ENCODE peak calls at places on chromosome 11, in four cellular contexts. Q is mesendoderm, H is ascending aorta, R is progenitor cell of endocrine pancreas. M is an unnamed sample.

GRCh38 chr11:18749681-18750319 is 23.8 kb upstream of the IGSF22 start:
- DNase-seq in Q (peak; percentile 75), H (no peak), R (no peak), M (peak; percentile 60)

GRCh38 chr11:66190776-66191175 is 77.7 kb upstream of the RAB1B start:
- DNase-seq in Q (no peak), H (no peak), R (no peak), M (no peak)

GRCh38 chr11:662689-663274 is 25.7 kb downstream of the DRD4 start:
- DNase-seq in Q (peak; percentile 54), H (no peak), R (peak; percentile 34), M (peak; percentile 96)

GRCh38 chr11:125433454-125434121 is 62.5 kb downstream of the FEZ1 start:
- DNase-seq in Q (peak; percentile 88), H (no peak), R (no peak), M (peak; percentile 82)

GRCh38 chr11:44818110-44818509 is 91.3 kb downstream of the TSPAN18 start:
- DNase-seq in Q (no peak), H (no peak), R (no peak), M (no peak)

GRCh38 chr11:27473017-27473406 is 422 bp upstream of the LGR4 start:
- DNase-seq in Q (no peak), H (no peak), R (no peak), M (no peak)

GRCh38 chr11:46541593-46542371 is 52.0 kb downstream of the AMBRA1 start:
- DNase-seq in Q (no peak), H (no peak), R (no peak), M (no peak)

GRCh38 chr11:128388182-128388815 is 199.1 kb downstream of the ETS1 start:
- DNase-seq in Q (no peak), H (no peak), R (no peak), M (no peak)

GRCh38 chr11:68651208-68651984 is 32.9 kb upstream of the GAL start:
- DNase-seq in Q (peak; percentile 83), H (no peak), R (no peak), M (peak; percentile 68)

GRCh38 chr11:44338721-44339529 is 29.0 kb upstream of the ALX4 start:
- DNase-seq in Q (peak; percentile 48), H (no peak), R (no peak), M (peak; percentile 56)

GRCh38 chr11:113184498-113184897 is 129.9 kb upstream of the TTC12 start:
- DNase-seq in Q (peak; percentile 81), H (no peak), R (no peak), M (no peak)

GRCh38 chr11:14620027-14620511 is 23.5 kb upstream of the PDE3B start:
- DNase-seq in Q (no peak), H (no peak), R (no peak), M (no peak)

GRCh38 chr11:134380229-134380628 is 31.8 kb downstream of the B3GAT1 start:
- DNase-seq in Q (no peak), H (no peak), R (no peak), M (no peak)

GRCh38 chr11:116885951-116886629 is 48.7 kb upstream of the APOA1 start:
- DNase-seq in Q (no peak), H (no peak), R (no peak), M (no peak)

GRCh38 chr11:72347691-72348090 is 86.6 kb downstream of the CLPB start:
- DNase-seq in Q (no peak), H (no peak), R (no peak), M (no peak)

GRCh38 chr11:2675540-2675939 is 24.3 kb downstream of the KCNQ1OT1 start:
- DNase-seq in Q (no peak), H (no peak), R (no peak), M (no peak)

GRCh38 chr11:129947474-129947873 is 52.1 kb upstream of the NFRKB start:
- DNase-seq in Q (peak; percentile 42), H (no peak), R (no peak), M (peak; percentile 72)

GRCh38 chr11:124799384-124800225 is 601 bp downstream of the MSANTD2 start:
- DNase-seq in Q (peak; percentile 63), H (no peak), R (peak; percentile 34), M (peak; percentile 82)

GRCh38 chr11:76074178-76075112 is 131.9 kb downstream of the WNT11 start:
- DNase-seq in Q (no peak), H (no peak), R (no peak), M (no peak)

GRCh38 chr11:100525635-100526034 is 161.5 kb upstream of the ARHGAP42 start:
- DNase-seq in Q (peak; percentile 70), H (no peak), R (no peak), M (peak; percentile 18)

GRCh38 chr11:9687736-9688494 is 24.0 kb downstream of the SWAP70 start:
- DNase-seq in Q (no peak), H (no peak), R (no peak), M (no peak)

GRCh38 chr11:128498846-128499245 is 88.5 kb downstream of the ETS1 start:
- DNase-seq in Q (peak; percentile 80), H (no peak), R (no peak), M (no peak)

GRCh38 chr11:5690216-5690615 is 626 bp downstream of the TRIM22 start:
- DNase-seq in Q (peak; percentile 15), H (no peak), R (no peak), M (no peak)

GRCh38 chr11:10288316-10288715 is 5.7 kb downstream of the SBF2 start:
- DNase-seq in Q (no peak), H (no peak), R (no peak), M (no peak)

GRCh38 chr11:125519865-125520834 is 24.1 kb upstream of the FEZ1 start:
- DNase-seq in Q (no peak), H (no peak), R (no peak), M (no peak)

GRCh38 chr11:45580399-45580798 is 85.0 kb downstream of the CHST1 start:
- DNase-seq in Q (peak; percentile 65), H (no peak), R (peak; percentile 49), M (peak; percentile 77)

GRCh38 chr11:19218801-19219460 is 17.1 kb upstream of the CSRP3 start:
- DNase-seq in Q (peak; percentile 13), H (no peak), R (no peak), M (peak; percentile 38)

GRCh38 chr11:86183694-86184093 is 60.9 kb upstream of the EED start:
- DNase-seq in Q (no peak), H (no peak), R (no peak), M (no peak)

GRCh38 chr11:128174465-128175101 is 412.8 kb downstream of the ETS1 start:
- DNase-seq in Q (peak; percentile 93), H (no peak), R (no peak), M (peak; percentile 13)

GRCh38 chr11:10902756-10903155 is 44.9 kb upstream of the ZBED5 start:
- DNase-seq in Q (no peak), H (no peak), R (no peak), M (no peak)

GRCh38 chr11:61279934-61280656 is 15.0 kb downstream of the VWCE start:
- DNase-seq in Q (peak; percentile 31), H (no peak), R (no peak), M (peak; percentile 68)

GRCh38 chr11:31214337-31214736 is 155.2 kb downstream of the DCDC1 start:
- DNase-seq in Q (no peak), H (no peak), R (no peak), M (peak; percentile 2)

GRCh38 chr11:114098927-114099326 is 39.4 kb downstream of the ZBTB16 start:
- DNase-seq in Q (no peak), H (no peak), R (no peak), M (no peak)

GRCh38 chr11:28690746-28691145 is 582.6 kb downstream of the METTL15 start:
- DNase-seq in Q (no peak), H (no peak), R (no peak), M (no peak)

GRCh38 chr11:108938604-108939003 is 273.7 kb downstream of the DDX10 start:
- DNase-seq in Q (no peak), H (no peak), R (no peak), M (no peak)

GRCh38 chr11:118947091-118947490 is 9.0 kb upstream of the UPK2 start:
- DNase-seq in Q (no peak), H (no peak), R (no peak), M (no peak)

GRCh38 chr11:15852179-15852578 is 504.2 kb downstream of the SOX6 start:
- DNase-seq in Q (peak; percentile 55), H (no peak), R (no peak), M (peak; percentile 32)

M was measured in H7.